ENCODE peak calls at places on chromosome 9, in ten cellular contexts. W is heart left ventricle, T is HepG2, C is A549, F is ovary, M is right lobe of liver, J is suprapubic skin, E is esophagus squamous epithelium, N is endothelial cell of umbilical vein, R is tibial nerve. I is an unnamed sample. For H3K4me1, the result is how much of the 10 kb centered on the place peaks cover.

GRCh38 chr9:133832836-133833235 is 94.7 kb upstream of the SARDH start:
- DNase-seq in W (no peak), T (no peak), C (no peak), F (no peak), M (peak), J (no peak), E (no peak), N (no peak), R (no peak), I (no peak)

GRCh38 chr9:131266301-131267229 is 9.7 kb downstream of the FAM78A start:
- DNase-seq in W (peak), T (no peak), C (no peak), F (no peak), M (peak), J (no peak), E (no peak), N (no peak), R (no peak), I (no peak)

GRCh38 chr9:93064392-93065124 is 6.1 kb downstream of the SUSD3 start:
- DNase-seq in W (no peak), T (no peak), C (no peak), F (no peak), M (no peak), J (no peak), E (peak), N (no peak), R (no peak), I (peak)

GRCh38 chr9:130034570-130034969 is 8.4 kb downstream of the FNBP1 start:
- DNase-seq in W (no peak), T (no peak), C (no peak), F (no peak), M (no peak), J (no peak), E (no peak), N (peak), R (no peak), I (no peak)

GRCh38 chr9:1604942-1605560 is 410.1 kb upstream of the SMARCA2 start:
- DNase-seq in W (no peak), T (peak), C (no peak), F (no peak), M (no peak), J (no peak), E (no peak), N (no peak), R (peak), I (no peak)

GRCh38 chr9:33791117-33791516 is 4.2 kb upstream of the PRSS3 start:
- DNase-seq in W (no peak), T (no peak), C (no peak), F (no peak), M (no peak), J (no peak), E (no peak), N (peak), R (no peak), I (no peak)

GRCh38 chr9:127796225-127796813 is 6.4 kb upstream of the FPGS start:
- DNase-seq in W (peak), T (peak), C (no peak), F (peak), M (peak), J (no peak), E (no peak), N (no peak), R (no peak), I (no peak)

GRCh38 chr9:121455527-121456239 is 44.0 kb downstream of the GGTA1 start:
- DNase-seq in W (no peak), T (no peak), C (no peak), F (no peak), M (no peak), J (no peak), E (no peak), N (no peak), R (no peak), I (no peak)

GRCh38 chr9:128550226-128550625 is 2.2 kb upstream of the SPTAN1 start:
- DNase-seq in W (no peak), T (no peak), C (no peak), F (no peak), M (no peak), J (no peak), E (no peak), N (no peak), R (no peak), I (no peak)

GRCh38 chr9:127097683-127098082 is 24.8 kb downstream of the ANGPTL2 start:
- DNase-seq in W (no peak), T (no peak), C (no peak), F (no peak), M (no peak), J (no peak), E (no peak), N (no peak), R (no peak), I (no peak)

GRCh38 chr9:125655691-125656410 is 51.2 kb downstream of the MAPKAP1 start:
- DNase-seq in W (no peak), T (no peak), C (no peak), F (no peak), M (no peak), J (no peak), E (no peak), N (peak), R (no peak), I (no peak)

GRCh38 chr9:81461196-81461595 is 228.2 kb downstream of the TLE1 start:
- DNase-seq in W (no peak), T (no peak), C (no peak), F (no peak), M (no peak), J (no peak), E (no peak), N (no peak), R (no peak), I (no peak)

GRCh38 chr9:21585756-21586752 is 103.9 kb upstream of the IFNE start:
- DNase-seq in W (no peak), T (no peak), C (no peak), F (no peak), M (no peak), J (no peak), E (no peak), N (no peak), R (no peak), I (no peak)

GRCh38 chr9:106286249-106286648 is 576.7 kb upstream of the ZNF462 start:
- DNase-seq in W (no peak), T (no peak), C (peak), F (no peak), M (no peak), J (no peak), E (no peak), N (no peak), R (no peak), I (no peak)

GRCh38 chr9:107999890-108000289 is 510.3 kb upstream of the KLF4 start:
- DNase-seq in W (no peak), T (no peak), C (no peak), F (no peak), M (no peak), J (no peak), E (no peak), N (no peak), R (no peak), I (no peak)

GRCh38 chr9:93459432-93459847 is 6.1 kb upstream of the FAM120AOS start:
- DNase-seq in W (no peak), T (no peak), C (no peak), F (no peak), M (no peak), J (no peak), E (no peak), N (no peak), R (no peak), I (no peak)

GRCh38 chr9:20351715-20352114 is 270.6 kb downstream of the MLLT3 start:
- DNase-seq in W (no peak), T (no peak), C (no peak), F (no peak), M (no peak), J (no peak), E (no peak), N (no peak), R (no peak), I (no peak)

GRCh38 chr9:134040176-134040565 is 14.9 kb downstream of the BRD3OS start:
- DNase-seq in W (peak), T (no peak), C (no peak), F (no peak), M (peak), J (no peak), E (no peak), N (no peak), R (no peak), I (no peak)

GRCh38 chr9:8366161-8366926 is 566.8 kb upstream of the DMAC1 start:
- DNase-seq in W (peak), T (no peak), C (no peak), F (no peak), M (no peak), J (no peak), E (no peak), N (peak), R (no peak), I (no peak)

GRCh38 chr9:91945277-91946074 is 4.6 kb downstream of the ROR2 start:
- DNase-seq in W (no peak), T (no peak), C (no peak), F (peak), M (no peak), J (no peak), E (no peak), N (no peak), R (no peak), I (no peak)

GRCh38 chr9:278651-279050 is 64.0 kb downstream of the DOCK8 start:
- DNase-seq in W (no peak), T (no peak), C (no peak), F (no peak), M (no peak), J (no peak), E (no peak), N (no peak), R (no peak), I (no peak)

GRCh38 chr9:79940919-79941318 is 369.2 kb downstream of the TLE4 start:
- DNase-seq in W (no peak), T (no peak), C (no peak), F (no peak), M (no peak), J (no peak), E (no peak), N (peak), R (no peak), I (no peak)

GRCh38 chr9:95815153-95815552 is 60.3 kb upstream of the ERCC6L2 start:
- DNase-seq in W (no peak), T (no peak), C (no peak), F (no peak), M (no peak), J (no peak), E (no peak), N (no peak), R (peak), I (no peak)

GRCh38 chr9:134593286-134593685 is 48.3 kb upstream of the COL5A1 start:
- DNase-seq in W (no peak), T (no peak), C (no peak), F (no peak), M (peak), J (no peak), E (no peak), N (no peak), R (no peak), I (no peak)

DNA sequence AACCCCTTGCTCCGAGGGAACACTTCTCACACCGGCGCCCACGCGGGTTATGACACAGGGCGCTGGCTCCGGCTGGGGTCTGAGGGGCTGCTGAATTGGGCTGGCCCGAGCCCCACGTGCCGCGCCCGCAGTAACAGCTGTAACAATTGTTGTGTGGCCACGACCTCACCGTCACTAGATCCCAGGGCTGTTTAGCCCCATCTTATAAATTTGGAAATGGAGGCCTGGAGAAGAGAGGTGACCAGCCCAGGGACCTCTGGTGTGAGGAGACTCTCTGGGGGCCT is 2.0 kb downstream of the EGFL7 start:
- DNase-seq in W (no peak), T (no peak), C (no peak), F (no peak), M (no peak), J (no peak), E (no peak), N (no peak), R (no peak), I (no peak)
- TF ChIP-seq POLR2A in W (no peak), T (no peak), C (no peak), F (no peak), M (no peak), J (no peak), E (no peak), N (no peak), R (no peak), I (no peak)

DNA sequence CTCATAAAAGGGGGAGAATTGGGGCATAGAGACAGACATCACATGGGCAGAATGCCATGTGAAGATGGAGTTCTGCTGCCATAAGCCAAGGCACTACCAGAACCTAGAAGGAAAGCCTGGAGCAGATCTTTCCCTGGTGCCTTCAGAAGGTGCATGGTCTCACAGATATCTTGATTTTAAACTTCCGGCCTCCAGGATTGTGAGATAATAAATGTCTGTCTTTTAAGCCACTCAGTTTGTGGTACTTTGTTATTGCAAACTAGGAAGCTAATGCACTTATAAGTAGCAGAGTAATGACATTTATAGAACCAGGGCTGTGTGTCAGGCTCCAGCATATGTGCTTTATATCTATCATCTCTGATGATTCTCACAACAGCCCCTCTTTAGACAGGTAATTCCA is 130.4 kb downstream of the ASTN2 start:
- DNase-seq in W (no peak), T (no peak), C (no peak), F (no peak), M (no peak), J (no peak), E (no peak), N (no peak), R (no peak), I (no peak)
- H3K4me1 ChIP-seq in W (under half), T (under half), C (under half), F (under half), M (under half), J (under half), E (under half), N (under half), R (under half), I (under half)

GRCh38 chr9:27192291-27192960 is 83.4 kb downstream of the TEK start:
- DNase-seq in W (peak), T (no peak), C (no peak), F (no peak), M (no peak), J (no peak), E (no peak), N (peak), R (no peak), I (no peak)
- H3K27ac ChIP-seq in W (peak), T (no peak), C (no peak), F (no peak), M (no peak), J (no peak), E (no peak), N (no peak), R (no peak), I (peak)

GRCh38 chr9:136539427-136540412 is 6.1 kb downstream of the NOTCH1 start:
- DNase-seq in W (peak), T (no peak), C (no peak), F (peak), M (peak), J (peak), E (peak), N (peak), R (peak), I (peak)
- TF ChIP-seq POLR2A in W (peak), T (no peak), C (no peak), F (no peak), M (peak), J (no peak), E (peak), N (no peak), R (peak), I (no peak)

I was measured in breast epithelium.